ENCODE peak calls at places on chromosomes 5 and 9, in eight cellular contexts. C, B, M, J, A, R, Z and F are unnamed samples.

GRCh38 chr5:267716-268115 is 3.7 kb upstream of the PDCD6 start:
- DNase-seq in Z (no peak), A (no peak), C (no peak), M (no peak), J (no peak), B (no peak), R (peak), F (no peak)

GRCh38 chr9:115164511-115164974 is 46.6 kb upstream of the TNC start:
- DNase-seq in M (peak), B (no peak), J (no peak), C (peak), R (no peak), Z (peak), A (no peak), F (peak)

GRCh38 chr9:3437031-3437430 is 88.8 kb downstream of the RFX3 start:
- DNase-seq in A (no peak), Z (no peak), M (peak), R (no peak), B (no peak), J (no peak), C (no peak), F (no peak)

GRCh38 chr9:97793067-97793466 is 60.0 kb upstream of the FOXE1 start:
- DNase-seq in Z (no peak), B (no peak), C (no peak), A (no peak), M (no peak), J (no peak), R (no peak), F (no peak)

GRCh38 chr5:3276891-3277290 is 318.7 kb upstream of the IRX1 start:
- DNase-seq in Z (no peak), R (no peak), A (no peak), B (no peak), J (no peak), M (no peak), C (no peak), F (no peak)

GRCh38 chr5:135154197-135154596 is 120.2 kb upstream of the PITX1 start:
- DNase-seq in R (peak), A (no peak), Z (peak), B (peak), J (no peak), C (no peak), M (no peak), F (no peak)

GRCh38 chr5:145450286-145450969 is 384.7 kb downstream of the PRELID2 start:
- DNase-seq in C (no peak), J (no peak), A (no peak), R (no peak), B (no peak), M (no peak), Z (peak), F (no peak)

GRCh38 chr9:5714501-5715401 is 85.8 kb downstream of the RIC1 start:
- DNase-seq in M (peak), A (no peak), Z (peak), R (no peak), J (no peak), C (no peak), B (no peak), F (peak)

GRCh38 chr5:120217001-120217400 is 247.1 kb upstream of the PRR16 start:
- DNase-seq in Z (no peak), B (no peak), R (no peak), M (no peak), J (no peak), C (no peak), A (no peak), F (no peak)

GRCh38 chr5:55176176-55176818 is 3.3 kb upstream of the CDC20B start:
- DNase-seq in A (no peak), C (no peak), M (peak), Z (peak), J (no peak), B (no peak), R (no peak), F (no peak)

GRCh38 chr9:19922476-19923118 is 133.8 kb upstream of the SLC24A2 start:
- DNase-seq in C (peak), J (peak), Z (peak), B (peak), M (peak), A (no peak), R (no peak), F (peak)

GRCh38 chr9:114001794-114002261 is 76.3 kb downstream of the AMBP start:
- DNase-seq in B (no peak), M (no peak), Z (no peak), J (no peak), A (no peak), C (no peak), R (peak), F (no peak)

GRCh38 chr9:125376261-125377226 is 114.9 kb downstream of the GAPVD1 start:
- DNase-seq in C (no peak), B (no peak), J (no peak), M (no peak), A (no peak), R (no peak), Z (no peak), F (no peak)

GRCh38 chr5:137498301-137498735 is 808 bp downstream of the SPOCK1 start:
- DNase-seq in R (no peak), J (no peak), C (no peak), B (no peak), A (no peak), Z (peak), M (no peak), F (no peak)

GRCh38 chr5:123472150-123472549 is 39.8 kb upstream of the CSNK1G3 start:
- DNase-seq in R (no peak), J (no peak), C (no peak), A (no peak), B (no peak), Z (no peak), M (no peak), F (no peak)

GRCh38 chr9:129313331-129313955 is 135.4 kb upstream of the IER5L start:
- DNase-seq in B (no peak), Z (no peak), J (no peak), R (no peak), M (no peak), A (no peak), C (no peak), F (no peak)

GRCh38 chr5:13480834-13481233 is 463.7 kb downstream of the DNAH5 start:
- DNase-seq in J (no peak), M (peak), B (no peak), A (no peak), R (no peak), Z (no peak), C (no peak), F (no peak)

GRCh38 chr9:131669234-131670172 is 70.4 kb downstream of the RAPGEF1 start:
- DNase-seq in Z (no peak), J (no peak), M (no peak), B (no peak), C (no peak), A (no peak), R (no peak), F (no peak)